ENCODE peak calls at places on chromosomes 1 and 21, in five cellular contexts. H is lower leg skin, M is OCI-LY7, K is fibroblast of pulmonary artery, V is upper lobe of right lung. I is an unnamed sample.
A peak's percentile ranks its signal among the peaks of the same experiment; 100 is the strongest.

GRCh38 chr1:159868766-159869165 is 6.3 kb upstream of the VSIG8 start:
- DNase-seq in H (no peak), M (no peak), K (no peak), V (no peak), I (no peak)

GRCh38 chr1:4265836-4266235 is 365.8 kb upstream of the C1orf174 start:
- DNase-seq in H (no peak), K (no peak), V (no peak), M (no peak), I (no peak)

GRCh38 chr1:112675728-112676381 is 1.4 kb downstream of the MOV10 start:
- DNase-seq in H (no peak), V (no peak), K (no peak), M (no peak), I (no peak)

GRCh38 chr1:81998165-81998564 is 197.4 kb downstream of the ADGRL2 start:
- DNase-seq in M (no peak), H (no peak), K (peak; percentile 7), V (no peak), I (no peak)

GRCh38 chr1:23090056-23090455 is 70.8 kb downstream of the KDM1A start:
- DNase-seq in H (no peak), V (no peak), M (no peak), K (no peak), I (no peak)

GRCh38 chr21:45417951-45418300 is 13.0 kb downstream of the COL18A1 start:
- DNase-seq in M (no peak), H (no peak), K (no peak), V (no peak), I (no peak)

GRCh38 chr1:34736711-34737110 is 18.1 kb upstream of the GJB5 start:
- DNase-seq in H (no peak), V (no peak), M (no peak), K (no peak), I (no peak)

GRCh38 chr1:204127597-204128242 is 24.1 kb downstream of the ETNK2 start:
- DNase-seq in H (peak; percentile 68), K (peak; percentile 90), M (peak; percentile 63), V (peak; percentile 76), I (peak; percentile 40)

GRCh38 chr1:182431278-182431677 is 18.7 kb upstream of the RGSL1 start:
- DNase-seq in M (no peak), H (no peak), V (no peak), K (no peak), I (no peak)

GRCh38 chr1:223844521-223844961 is 1.2 kb downstream of the TP53BP2 start:
- DNase-seq in H (no peak), V (no peak), M (no peak), K (peak; percentile 21), I (no peak)
- H3K4me3 ChIP-seq in H (peak overlapping the region; percentile 82), V (peak overlapping the region; percentile 84), M (peak overlapping the region; percentile 80), K (peak overlapping the region; percentile 88), I (peak overlapping the region; percentile 68)

GRCh38 chr1:186722711-186723309 is 42.6 kb upstream of the PTGS2 start:
- DNase-seq in M (peak; percentile 57), K (peak; percentile 67), H (no peak), V (no peak), I (peak; percentile 77)
- TF ChIP-seq CTCF in M (peak; percentile 88), K (peak; percentile 65), H (no peak), V (peak; percentile 55), I (peak; percentile 69)

GRCh38 chr1:192866224-192866868 is 57.5 kb downstream of the RGS2 start:
- DNase-seq in M (no peak), K (no peak), V (no peak), H (no peak), I (no peak)

GRCh38 chr1:192872010-192872409 is 63.2 kb downstream of the RGS2 start:
- DNase-seq in H (no peak), K (no peak), M (no peak), V (no peak), I (no peak)

GRCh38 chr1:192869308-192869940 is 60.6 kb downstream of the RGS2 start:
- DNase-seq in K (no peak), M (no peak), V (no peak), H (no peak), I (no peak)

GRCh38 chr1:192862271-192862670 is 53.4 kb downstream of the RGS2 start:
- DNase-seq in K (no peak), M (no peak), H (no peak), V (no peak), I (no peak)

GRCh38 chr1:192867180-192867579 is 58.3 kb downstream of the RGS2 start:
- DNase-seq in V (no peak), M (no peak), H (no peak), K (no peak), I (no peak)
- H3K4me3 ChIP-seq in V (no peak overlapping the region), M (no peak overlapping the region), H (no peak overlapping the region), K (no peak overlapping the region), I (no peak overlapping the region)

DNA sequence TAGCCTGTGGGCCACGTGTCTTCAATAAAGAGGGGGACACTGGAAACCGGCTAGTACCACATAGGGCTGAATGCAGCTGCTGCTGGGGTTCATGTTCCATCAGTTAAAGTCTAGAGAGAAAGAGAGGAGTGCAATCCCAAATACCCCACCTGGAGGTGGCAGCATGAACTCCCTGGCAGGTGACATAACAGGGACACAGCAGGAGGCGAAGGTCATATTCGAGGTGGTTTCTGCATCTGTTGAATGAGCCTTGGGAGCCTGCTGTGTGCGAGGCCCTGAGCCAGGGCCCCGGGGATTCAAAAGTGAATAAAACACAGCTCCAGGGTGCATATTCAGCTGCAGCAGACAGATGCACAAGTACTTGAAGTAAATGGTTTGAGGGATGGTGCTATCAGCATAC is 456.9 kb downstream of the SETD4 start:
- DNase-seq in M (no peak), H (no peak), K (no peak), V (no peak), I (no peak)
- TF ChIP-seq CTCF in M (no peak), H (no peak), K (peak; percentile 2), V (no peak), I (no peak)

GRCh38 chr1:43293171-43293570 is 7.6 kb upstream of the TIE1 start:
- DNase-seq in H (no peak), M (no peak), K (no peak), V (no peak), I (no peak)
- H3K4me3 ChIP-seq in H (no peak overlapping the region), M (no peak overlapping the region), K (no peak overlapping the region), V (no peak overlapping the region), I (no peak overlapping the region)

DNA sequence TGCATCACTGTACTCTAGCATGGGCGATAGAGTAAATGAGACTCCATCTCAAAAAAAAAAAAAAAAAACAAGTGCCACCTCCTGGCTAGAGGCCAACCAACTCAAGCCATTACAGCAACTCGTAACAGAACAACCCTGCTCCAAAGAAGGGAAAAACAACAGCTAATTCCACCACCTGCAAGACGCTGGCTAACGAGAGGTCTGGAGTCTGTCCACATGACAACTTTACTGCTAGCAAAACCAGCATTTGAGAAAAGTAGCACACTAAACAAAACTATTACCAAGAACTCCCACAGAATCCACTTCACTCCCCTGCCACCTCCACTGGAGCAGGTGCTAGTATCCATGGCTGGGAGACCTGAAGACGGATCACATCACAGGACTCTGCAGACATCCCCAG is 24.1 kb upstream of the EGLN1 start:
- DNase-seq in V (no peak), M (no peak), H (no peak), K (no peak), I (no peak)
- TF ChIP-seq CTCF in V (no peak), M (no peak), H (no peak), K (no peak), I (no peak)

GRCh38 chr21:38990424-38990794 is 184.7 kb downstream of the ETS2 start:
- DNase-seq in K (no peak), V (peak; percentile 74), H (no peak), M (no peak), I (no peak)
- H3K4me3 ChIP-seq in K (no peak overlapping the region), V (no peak overlapping the region), H (no peak overlapping the region), M (no peak overlapping the region), I (no peak overlapping the region)

I was measured in GM12865.